ENCODE peak calls at places on chromosomes 1 and 21, in seven cellular contexts. J is mesendoderm, D is neuronal stem cell, O is H9, X is H1, K is mesenchymal stem cell, A is trophoblast cell. Z is an unnamed sample.
A peak's percentile ranks its signal among the peaks of the same experiment; 100 is the strongest.

GRCh38 chr1:76035053-76035452 is 39.5 kb upstream of the ST6GALNAC3 start:
- DNase-seq in J (no peak), D (no peak), O (no peak), X (no peak), K (no peak), A (peak; percentile 28), Z (peak; percentile 4)

GRCh38 chr1:63033211-63033610 is 249.3 kb downstream of the ATG4C start:
- DNase-seq in J (peak; percentile 62), D (no peak), O (no peak), X (no peak), K (no peak), A (peak; percentile 87), Z (no peak)

GRCh38 chr1:19010995-19011696 is 54.7 kb upstream of the IFFO2 start:
- DNase-seq in J (peak; percentile 94), D (peak; percentile 45), O (peak; percentile 68), X (no peak), K (peak; percentile 99), A (peak; percentile 99), Z (peak; percentile 97)

GRCh38 chr1:30760596-30761311 is 3.2 kb upstream of the LAPTM5 start:
- DNase-seq in J (no peak), D (no peak), O (no peak), X (no peak), K (no peak), A (no peak), Z (no peak)

GRCh38 chr1:33273402-33273801 is 17.1 kb downstream of the ZNF362 start:
- DNase-seq in J (no peak), D (no peak), O (no peak), X (no peak), K (no peak), A (no peak), Z (no peak)

GRCh38 chr1:58855351-58856165 is 71.7 kb upstream of the JUN start:
- DNase-seq in J (no peak), D (no peak), O (no peak), X (no peak), K (peak; percentile 35), A (no peak), Z (no peak)

GRCh38 chr1:19676438-19676922 is 11.8 kb downstream of the HTR6 start:
- DNase-seq in J (peak; percentile 84), D (peak; percentile 73), O (peak; percentile 83), X (peak; percentile 82), K (peak; percentile 73), A (peak; percentile 59), Z (peak; percentile 59)

GRCh38 chr1:200894712-200895447 is at the start of gene INAVA:
- DNase-seq in J (no peak), D (no peak), O (no peak), X (no peak), K (no peak), A (peak; percentile 80), Z (no peak)

GRCh38 chr1:28518745-28519341 is 13.0 kb downstream of the RCC1 start:
- DNase-seq in J (peak; percentile 79), D (no peak), O (no peak), X (peak; percentile 76), K (peak; percentile 36), A (peak; percentile 27), Z (no peak)

GRCh38 chr21:45513003-45513706 is 29.1 kb downstream of the SLC19A1 start:
- DNase-seq in J (no peak), D (no peak), O (no peak), X (no peak), K (no peak), A (peak; percentile 85), Z (no peak)

GRCh38 chr1:161506336-161507223 is 1.3 kb downstream of the FCGR2A start:
- DNase-seq in J (no peak), D (no peak), O (no peak), X (no peak), K (peak; percentile 57), A (peak; percentile 36), Z (peak; percentile 54)

GRCh38 chr1:240019524-240019923 is 72.2 kb upstream of the FMN2 start:
- DNase-seq in J (no peak), D (no peak), O (no peak), X (no peak), K (no peak), A (no peak), Z (no peak)

GRCh38 chr1:226128487-226129075 is 58.0 kb downstream of the ACBD3 start:
- DNase-seq in J (peak; percentile 53), D (no peak), O (no peak), X (no peak), K (peak; percentile 51), A (peak; percentile 97), Z (peak; percentile 51)

GRCh38 chr1:244758700-244759099 is 76.8 kb upstream of the COX20 start:
- DNase-seq in J (peak; percentile 41), D (no peak), O (no peak), X (no peak), K (no peak), A (no peak), Z (no peak)

GRCh38 chr1:162463021-162463420 is 34.6 kb upstream of the UHMK1 start:
- DNase-seq in J (no peak), D (no peak), O (no peak), X (no peak), K (no peak), A (no peak), Z (no peak)

GRCh38 chr1:157415661-157416060 is 136.7 kb downstream of the FCRL5 start:
- DNase-seq in J (no peak), D (no peak), O (no peak), X (peak; percentile 14), K (no peak), A (no peak), Z (no peak)

GRCh38 chr1:241499910-241500309 is 19.6 kb downstream of the FH start:
- DNase-seq in J (peak; percentile 43), D (no peak), O (no peak), X (no peak), K (peak; percentile 44), A (peak; percentile 18), Z (peak; percentile 62)

GRCh38 chr1:15937706-15938168 is 38.2 kb downstream of the ZBTB17 start:
- DNase-seq in J (peak; percentile 80), D (no peak), O (no peak), X (peak; percentile 57), K (peak; percentile 76), A (peak; percentile 41), Z (peak; percentile 66)

GRCh38 chr1:88646852-88647645 is 37.0 kb upstream of the PKN2 start:
- DNase-seq in J (peak; percentile 80), D (no peak), O (no peak), X (no peak), K (no peak), A (no peak), Z (no peak)

GRCh38 chr1:235515844-235516512 is 11.7 kb upstream of the B3GALNT2 start:
- DNase-seq in J (no peak), D (no peak), O (no peak), X (no peak), K (no peak), A (no peak), Z (no peak)

GRCh38 chr1:235516862-235517446 is 12.7 kb upstream of the B3GALNT2 start:
- DNase-seq in J (peak; percentile 45), D (no peak), O (no peak), X (no peak), K (no peak), A (no peak), Z (no peak)

GRCh38 chr1:235511470-235512240 is 7.4 kb upstream of the B3GALNT2 start:
- DNase-seq in J (peak; percentile 67), D (no peak), O (no peak), X (no peak), K (peak; percentile 26), A (peak; percentile 44), Z (peak; percentile 51)

DNA sequence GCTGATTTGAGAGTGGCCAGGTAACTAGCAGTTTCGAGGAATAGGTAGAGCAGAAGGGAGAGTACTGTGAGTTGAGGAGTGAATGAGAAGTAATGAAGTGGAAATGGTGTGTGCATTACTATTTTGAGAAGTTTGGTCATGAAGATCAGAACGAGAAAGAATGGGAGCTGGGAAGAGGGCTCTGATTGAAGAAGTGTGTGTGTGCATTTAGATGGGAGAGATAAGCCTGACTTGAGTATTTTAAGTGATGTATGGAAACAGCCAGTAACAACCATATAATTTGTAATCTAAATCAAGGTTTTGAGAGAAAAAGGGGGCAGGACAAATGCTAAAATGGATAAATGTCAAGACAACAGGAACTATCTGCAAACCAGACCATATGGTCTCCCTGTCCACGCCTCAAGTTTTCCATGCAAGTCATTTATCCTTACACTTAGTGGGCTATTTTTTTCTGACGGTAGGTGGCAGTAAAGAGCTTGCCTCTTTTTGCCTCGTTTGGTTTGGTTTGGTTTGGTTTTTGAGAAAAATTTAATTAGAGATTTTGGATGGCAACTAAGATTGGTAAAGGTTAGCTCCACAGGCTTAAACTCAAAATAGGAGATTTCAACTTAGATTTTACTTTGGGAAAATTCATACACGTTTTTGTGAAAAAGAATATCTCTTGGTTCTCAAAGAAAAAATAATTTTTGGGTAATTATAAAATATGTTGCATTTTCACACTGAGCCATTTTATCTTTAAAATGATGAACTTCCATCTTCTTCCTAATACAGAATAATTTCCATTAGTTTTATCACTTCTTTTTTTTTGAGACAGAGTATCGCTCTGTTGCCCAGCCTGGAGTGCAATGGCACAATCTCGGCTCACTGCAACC is 9.5 kb upstream of the B3GALNT2 start:
- DNase-seq in J (peak; percentile 82), D (peak; percentile 81), O (no peak), X (no peak), K (peak; percentile 78), A (peak; percentile 94), Z (peak; percentile 73)
- H3K23ac ChIP-seq in J (no peak overlapping the region), D (no peak overlapping the region), O (no peak overlapping the region), X (no peak overlapping the region), K (no peak overlapping the region), A (no peak overlapping the region), Z (no peak overlapping the region)

GRCh38 chr1:230263573-230264195 is 162.4 kb downstream of the PGBD5 start:
- DNase-seq in J (no peak), D (no peak), O (no peak), X (no peak), K (no peak), A (no peak), Z (no peak)
- H3K27ac ChIP-seq in J (no peak overlapping the region), D (no peak overlapping the region), O (no peak overlapping the region), X (no peak overlapping the region), K (no peak overlapping the region), A (no peak overlapping the region), Z (no peak overlapping the region)

GRCh38 chr21:46560568-46561447 is 44.1 kb downstream of the S100B start:
- DNase-seq in J (no peak), D (no peak), O (no peak), X (no peak), K (no peak), A (no peak), Z (no peak)
- H3K23ac ChIP-seq in J (no peak overlapping the region), D (no peak overlapping the region), O (no peak overlapping the region), X (no peak overlapping the region), K (no peak overlapping the region), A (no peak overlapping the region), Z (no peak overlapping the region)

GRCh38 chr1:208110296-208110695 is 133.9 kb downstream of the PLXNA2 start:
- DNase-seq in J (no peak), D (no peak), O (no peak), X (no peak), K (no peak), A (peak; percentile 23), Z (no peak)

GRCh38 chr1:208106218-208106617 is 138.0 kb downstream of the PLXNA2 start:
- DNase-seq in J (no peak), D (no peak), O (no peak), X (no peak), K (no peak), A (no peak), Z (no peak)

GRCh38 chr1:208107415-208107814 is 136.8 kb downstream of the PLXNA2 start:
- DNase-seq in J (no peak), D (no peak), O (no peak), X (no peak), K (no peak), A (no peak), Z (no peak)

GRCh38 chr1:208107817-208108608 is 136.2 kb downstream of the PLXNA2 start:
- DNase-seq in J (peak; percentile 53), D (no peak), O (no peak), X (no peak), K (peak; percentile 56), A (peak; percentile 88), Z (peak; percentile 77)

GRCh38 chr1:208108646-208109330 is 135.4 kb downstream of the PLXNA2 start:
- DNase-seq in J (no peak), D (no peak), O (no peak), X (no peak), K (no peak), A (peak; percentile 26), Z (no peak)
- H3K27ac ChIP-seq in J (no peak overlapping the region), D (no peak overlapping the region), O (no peak overlapping the region), X (no peak overlapping the region), K (no peak overlapping the region), A (no peak overlapping the region), Z (no peak overlapping the region)